ENCODE peak calls at places on chromosome 12, in nine cellular contexts. J, E, M, Q, U, X, L, T and I are unnamed samples. For H3K9me3, the result is how much of the 10 kb centered on the place peaks cover.

GRCh38 chr12:45050751-45051489 is at the start of gene DBX2:
- DNase-seq in J (no peak), E (no peak), M (no peak), Q (no peak), U (peak), X (no peak), L (peak), T (no peak), I (no peak)

GRCh38 chr12:106303202-106303820 is 778 bp downstream of the TCP11L2 start:
- DNase-seq in J (peak), E (peak), M (peak), Q (peak), U (peak), X (peak), L (peak), T (peak), I (peak)

GRCh38 chr12:31570880-31571279 is 20.1 kb downstream of the DENND5B start:
- DNase-seq in J (no peak), E (no peak), M (peak), Q (no peak), U (no peak), X (no peak), L (no peak), T (no peak), I (no peak)

GRCh38 chr12:61993734-61994345 is 266.4 kb upstream of the USP15 start:
- DNase-seq in J (no peak), E (no peak), M (peak), Q (no peak), U (no peak), X (no peak), L (no peak), T (no peak), I (no peak)

GRCh38 chr12:79374543-79374942 is 316.2 kb downstream of the PAWR start:
- DNase-seq in J (no peak), E (no peak), M (peak), Q (no peak), U (no peak), X (no peak), L (no peak), T (no peak), I (no peak)

GRCh38 chr12:3224530-3224903 is 147.3 kb downstream of the TSPAN9 start:
- DNase-seq in J (no peak), E (no peak), M (no peak), Q (no peak), U (no peak), X (peak), L (no peak), T (no peak), I (no peak)

GRCh38 chr12:122199484-122200355 is 3.8 kb upstream of the B3GNT4 start:
- DNase-seq in J (no peak), E (no peak), M (no peak), Q (no peak), U (peak), X (no peak), L (peak), T (no peak), I (no peak)

GRCh38 chr12:29762637-29763300 is 21.0 kb downstream of the TMTC1 start:
- DNase-seq in J (no peak), E (no peak), M (no peak), Q (no peak), U (no peak), X (no peak), L (no peak), T (no peak), I (no peak)

GRCh38 chr12:88243886-88244491 is 101.9 kb downstream of the TMTC3 start:
- DNase-seq in J (no peak), E (no peak), M (peak), Q (peak), U (no peak), X (no peak), L (no peak), T (no peak), I (no peak)

GRCh38 chr12:75308279-75308678 is 21.8 kb downstream of the CAPS2 start:
- DNase-seq in J (no peak), E (no peak), M (no peak), Q (no peak), U (no peak), X (no peak), L (no peak), T (no peak), I (no peak)

GRCh38 chr12:56028511-56029165 is 7.8 kb downstream of the IKZF4 start:
- DNase-seq in J (no peak), E (no peak), M (no peak), Q (no peak), U (no peak), X (no peak), L (no peak), T (no peak), I (no peak)

GRCh38 chr12:7431993-7432685 is 11.8 kb downstream of the CD163L1 start:
- DNase-seq in J (no peak), E (no peak), M (peak), Q (no peak), U (no peak), X (no peak), L (no peak), T (no peak), I (no peak)

GRCh38 chr12:25063873-25064598 is 115.1 kb upstream of the BCAT1 start:
- DNase-seq in J (no peak), E (no peak), M (no peak), Q (no peak), U (no peak), X (no peak), L (no peak), T (no peak), I (no peak)

GRCh38 chr12:57620936-57621496 is 9.8 kb downstream of the ARHGEF25 start:
- DNase-seq in J (no peak), E (no peak), M (peak), Q (no peak), U (no peak), X (no peak), L (peak), T (no peak), I (no peak)

GRCh38 chr12:93638954-93639353 is 38.2 kb upstream of the CRADD start:
- DNase-seq in J (no peak), E (no peak), M (peak), Q (no peak), U (no peak), X (no peak), L (no peak), T (no peak), I (no peak)

GRCh38 chr12:111503116-111503515 is 96.0 kb downstream of the ATXN2 start:
- DNase-seq in J (no peak), E (no peak), M (peak), Q (no peak), U (no peak), X (no peak), L (no peak), T (no peak), I (no peak)

GRCh38 chr12:98431089-98431488 is 84.3 kb upstream of the TMPO start:
- DNase-seq in J (no peak), E (no peak), M (no peak), Q (no peak), U (no peak), X (no peak), L (no peak), T (no peak), I (no peak)

GRCh38 chr12:87425942-87426554 is 603.2 kb downstream of the C12orf50 start:
- DNase-seq in J (no peak), E (no peak), M (no peak), Q (peak), U (no peak), X (no peak), L (no peak), T (no peak), I (no peak)

DNA sequence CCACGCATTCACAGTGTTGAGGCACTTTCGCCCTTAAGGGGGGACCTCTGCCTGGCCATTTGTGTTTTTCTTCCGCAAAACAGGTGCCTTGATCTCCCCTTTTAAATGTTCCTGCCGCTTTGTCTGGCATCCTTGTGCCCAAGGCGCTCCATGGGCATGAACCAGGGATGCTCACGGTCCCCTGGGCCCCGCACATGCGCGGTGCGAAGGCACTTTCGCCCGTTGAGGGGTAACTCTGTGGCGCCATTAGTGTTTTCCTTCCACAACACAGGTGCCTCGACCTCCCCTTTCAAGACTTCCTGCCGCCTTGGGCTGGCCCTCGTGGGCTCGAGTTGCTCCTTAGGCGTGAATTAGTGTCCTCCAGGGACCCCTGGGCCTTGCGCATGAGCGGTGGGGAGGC is 335.5 kb downstream of the ALG10 start:
- DNase-seq in J (no peak), E (no peak), M (no peak), Q (no peak), U (no peak), X (no peak), L (no peak), T (no peak), I (no peak)
- H3K9me3 ChIP-seq in J (under half), E (under half), M (under half), Q (under half), U (under half), X (under half), L (under half), T (half or more), I (under half)

DNA sequence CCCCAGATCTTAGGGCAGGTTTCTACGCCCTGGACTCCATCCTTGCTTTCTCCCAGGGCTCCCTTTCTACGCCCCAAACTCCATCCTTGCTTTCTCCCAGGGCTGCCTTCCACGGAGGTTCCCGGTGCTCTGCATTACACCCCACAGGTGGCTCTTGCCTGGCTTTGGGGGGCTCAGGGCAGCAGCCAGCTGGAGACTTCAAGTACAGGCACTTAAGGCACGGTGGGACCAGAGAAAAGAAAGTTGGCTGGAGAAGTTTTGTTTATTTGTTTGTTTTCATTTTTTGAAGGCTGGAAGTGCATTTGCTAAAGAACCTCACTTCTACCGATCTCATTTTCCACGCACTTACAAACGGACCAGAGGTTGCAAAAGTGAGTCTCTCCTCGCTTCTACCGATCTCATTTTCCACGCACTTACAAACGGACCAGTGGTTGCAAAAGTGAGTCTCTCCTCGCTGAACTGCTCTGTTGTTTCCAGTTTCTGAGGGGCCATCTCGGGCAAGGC is 103.8 kb upstream of the MED13L start:
- DNase-seq in J (no peak), E (no peak), M (no peak), Q (no peak), U (peak), X (no peak), L (no peak), T (no peak), I (no peak)
- H3K4me3 ChIP-seq in J (no peak), E (no peak), M (no peak), Q (peak), U (no peak), X (peak), L (no peak), T (no peak), I (no peak)

DNA sequence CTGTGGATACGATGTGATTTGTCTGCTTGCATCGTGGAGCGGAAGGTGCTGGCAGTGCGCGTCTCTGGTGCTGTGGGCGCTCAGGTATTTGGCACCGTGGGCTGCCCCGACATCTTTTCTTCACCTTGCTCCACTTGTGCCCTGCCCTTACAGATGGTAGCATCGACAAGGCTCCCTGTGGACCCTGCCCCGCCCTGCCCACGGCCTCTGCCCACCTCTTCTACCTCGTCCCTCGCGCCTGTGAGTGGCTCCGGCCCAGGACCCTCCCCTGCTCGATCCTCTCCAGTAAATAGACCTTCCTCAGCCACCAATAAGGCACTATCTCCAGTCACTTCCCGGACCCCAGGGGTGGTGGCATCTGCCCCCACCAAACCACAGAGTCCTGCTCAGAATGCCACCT is 36.6 kb downstream of the EP400 start:
- DNase-seq in J (no peak), E (no peak), M (no peak), Q (no peak), U (peak), X (no peak), L (peak), T (no peak), I (no peak)
- H3K9me3 ChIP-seq in J (under half), E (under half), M (under half), Q (under half), U (under half), X (under half), L (under half), T (under half), I (under half)

DNA sequence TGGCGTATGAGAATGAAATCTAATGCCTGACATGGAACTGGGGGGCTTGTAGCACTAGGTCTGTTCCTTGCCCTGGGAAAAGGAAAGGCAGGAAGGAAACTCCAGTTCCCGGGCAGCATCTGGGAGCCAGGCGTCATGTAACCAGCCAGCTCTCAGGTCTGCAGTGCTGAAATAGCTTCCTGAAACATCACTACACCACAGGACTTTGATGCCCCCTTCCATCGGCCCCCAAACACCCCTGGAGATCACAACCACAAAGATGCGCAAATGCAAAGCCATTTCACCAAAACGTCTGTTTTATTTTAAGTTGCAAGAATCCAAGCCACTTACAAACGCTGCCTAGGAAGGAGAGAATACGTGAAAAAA is 40.9 kb downstream of the KCTD10 start:
- DNase-seq in J (no peak), E (no peak), M (no peak), Q (no peak), U (no peak), X (no peak), L (no peak), T (no peak), I (no peak)
- H3K4me3 ChIP-seq in J (no peak), E (no peak), M (no peak), Q (no peak), U (no peak), X (no peak), L (no peak), T (no peak), I (no peak)

GRCh38 chr12:109741970-109742372 is 28.3 kb downstream of the FAM222A start:
- DNase-seq in J (peak), E (no peak), M (no peak), Q (no peak), U (peak), X (peak), L (no peak), T (peak), I (no peak)

GRCh38 chr12:109739747-109740693 is 26.4 kb downstream of the FAM222A start:
- DNase-seq in J (peak), E (no peak), M (no peak), Q (no peak), U (peak), X (peak), L (no peak), T (peak), I (no peak)

GRCh38 chr12:109741286-109741969 is 27.8 kb downstream of the FAM222A start:
- DNase-seq in J (peak), E (no peak), M (no peak), Q (no peak), U (peak), X (peak), L (no peak), T (peak), I (no peak)

GRCh38 chr12:109738878-109739665 is 25.4 kb downstream of the FAM222A start:
- DNase-seq in J (peak), E (no peak), M (no peak), Q (peak), U (peak), X (peak), L (no peak), T (peak), I (no peak)

GRCh38 chr12:109740694-109741245 is 27.1 kb downstream of the FAM222A start:
- DNase-seq in J (peak), E (no peak), M (no peak), Q (no peak), U (peak), X (peak), L (no peak), T (peak), I (no peak)
- H3K9me3 ChIP-seq in J (under half), E (under half), M (under half), Q (under half), U (under half), X (under half), L (under half), T (under half), I (under half)

DNA sequence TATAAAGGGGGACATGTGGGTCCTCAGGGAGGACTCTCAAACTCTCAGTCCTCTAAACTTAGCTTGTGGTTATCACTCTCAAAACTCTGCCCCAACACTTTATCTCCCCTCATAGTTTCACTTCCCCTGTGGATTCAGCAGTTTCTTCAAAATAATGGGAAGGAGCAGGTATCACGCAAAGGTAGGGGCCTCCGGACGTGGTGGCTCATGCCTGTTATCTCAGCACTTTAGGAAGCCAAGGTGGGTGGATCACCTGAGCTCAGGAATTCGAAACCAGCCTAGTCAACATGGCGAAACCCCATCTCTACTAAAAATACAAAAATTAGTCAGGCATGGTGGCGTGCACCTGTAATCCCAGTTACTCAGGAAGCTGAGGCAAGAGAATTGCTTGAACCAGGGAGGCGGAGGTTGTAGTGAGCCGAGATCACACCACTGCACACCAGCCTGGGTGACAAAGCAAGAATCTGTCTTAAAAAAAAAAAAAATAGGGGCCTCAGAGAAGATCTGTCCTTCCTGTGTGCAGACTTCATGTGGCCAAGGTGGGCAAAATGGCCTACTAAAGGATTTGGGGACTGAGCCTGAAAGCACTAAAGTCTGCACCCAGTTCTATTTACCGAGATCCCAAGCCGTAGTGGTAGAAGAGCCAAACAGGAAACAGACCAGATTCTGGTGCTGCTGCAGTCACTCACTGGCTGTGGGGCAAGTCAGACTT is 6.4 kb downstream of the ITGB7 start:
- DNase-seq in J (no peak), E (no peak), M (no peak), Q (no peak), U (no peak), X (no peak), L (no peak), T (no peak), I (no peak)
- H3K4me3 ChIP-seq in J (no peak), E (no peak), M (no peak), Q (no peak), U (no peak), X (no peak), L (no peak), T (no peak), I (peak)

DNA sequence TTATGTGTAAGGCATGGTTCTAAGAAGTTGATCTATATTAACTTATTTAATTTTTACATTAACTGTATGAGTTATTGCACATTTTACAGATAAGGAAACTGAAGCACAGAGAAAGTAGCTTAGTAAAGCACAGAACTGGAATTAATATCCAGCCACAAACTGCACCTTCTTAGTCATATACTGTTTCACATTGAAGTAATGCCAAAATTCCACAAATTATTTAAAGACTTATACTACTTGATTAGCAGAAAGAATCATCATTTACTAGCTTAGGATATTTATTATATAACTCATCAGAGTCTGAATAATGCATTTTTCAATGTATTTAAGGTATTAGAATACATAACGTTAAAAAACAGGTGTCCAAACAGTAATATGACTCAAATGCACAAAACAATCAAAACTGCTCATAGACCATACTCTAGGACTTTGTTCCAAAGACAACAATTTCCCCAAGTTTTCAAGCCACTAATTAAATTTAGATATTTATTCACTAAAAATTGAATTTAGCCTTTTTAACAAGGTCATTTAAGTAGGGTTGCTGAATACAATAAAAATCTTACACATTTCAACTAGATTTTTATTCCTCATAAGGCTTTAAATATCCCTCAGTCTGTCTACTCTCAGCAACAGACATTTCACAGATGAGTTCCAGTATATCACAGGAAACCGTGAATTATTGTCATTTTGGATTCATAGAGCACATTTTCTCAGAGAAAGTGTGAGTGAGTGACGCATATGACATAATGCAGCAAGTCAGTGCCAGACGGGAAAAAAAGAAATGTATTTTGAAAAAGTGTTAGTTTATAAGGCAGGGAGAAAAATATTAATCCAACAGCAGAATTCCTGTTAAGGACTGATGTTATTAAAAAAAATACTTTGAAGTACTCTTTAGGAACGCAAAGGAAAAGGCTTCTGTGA is 782.5 kb downstream of the TMTC2 start:
- DNase-seq in J (no peak), E (no peak), M (no peak), Q (peak), U (no peak), X (no peak), L (no peak), T (no peak), I (no peak)
- H3K9me3 ChIP-seq in J (under half), E (under half), M (under half), Q (under half), U (under half), X (under half), L (under half), T (under half), I (under half)